ENCODE peak calls at places on chromosomes 1 and 21, in six cellular contexts. K is fibroblast of lung; P is astrocyte; T is CD4-positive, CD25-positive, alpha-beta regulatory T cell; O is WERI-Rb-1; X is heart left ventricle. S is an unnamed sample. For H3K9me3, the result is how much of the 10 kb centered on the place peaks cover.

GRCh38 chr1:168977618-168978017 is 128.9 kb upstream of the ATP1B1 start:
- DNase-seq in K (no peak), P (no peak), T (no peak), O (peak), X (no peak), S (no peak)

GRCh38 chr1:111516008-111516535 is 12.6 kb upstream of the ADORA3 start:
- DNase-seq in K (peak), P (peak), T (peak), O (no peak), X (peak), S (no peak)

GRCh38 chr1:18297896-18298648 is 182.7 kb upstream of the KLHDC7A start:
- DNase-seq in K (no peak), P (no peak), T (no peak), O (no peak), X (no peak), S (no peak)

GRCh38 chr1:150009604-150010387 is 730 bp downstream of the OTUD7B start:
- DNase-seq in K (peak), P (peak), T (peak), O (peak), X (peak), S (peak)

GRCh38 chr1:180382326-180383115 is 119.9 kb downstream of the ACBD6 start:
- DNase-seq in K (peak), P (peak), T (no peak), O (no peak), X (no peak), S (no peak)

GRCh38 chr1:108889706-108890105 is 12.9 kb downstream of the GPSM2 start:
- DNase-seq in K (no peak), P (no peak), T (no peak), O (no peak), X (no peak), S (no peak)

GRCh38 chr21:46603228-46603627 is 1.7 kb downstream of the S100B start:
- DNase-seq in K (peak), P (no peak), T (no peak), O (no peak), X (no peak), S (no peak)

GRCh38 chr1:246161626-246162025 is 345.5 kb downstream of the SMYD3 start:
- DNase-seq in K (peak), P (peak), T (no peak), O (no peak), X (no peak), S (no peak)

GRCh38 chr1:154328318-154329151 is 3.2 kb downstream of the ATP8B2 start:
- DNase-seq in K (peak), P (peak), T (peak), O (peak), X (peak), S (peak)

GRCh38 chr1:10186453-10187319 is 23.7 kb upstream of the KIF1B start:
- DNase-seq in K (no peak), P (no peak), T (no peak), O (no peak), X (no peak), S (no peak)

GRCh38 chr1:204225841-204226745 is 12.3 kb upstream of the GOLT1A start:
- DNase-seq in K (peak), P (peak), T (no peak), O (no peak), X (no peak), S (no peak)

GRCh38 chr1:210775289-210775688 is 358.7 kb downstream of the KCNH1 start:
- DNase-seq in K (no peak), P (no peak), T (no peak), O (no peak), X (no peak), S (no peak)

GRCh38 chr1:217969428-217969827 is 315.7 kb upstream of the RRP15 start:
- DNase-seq in K (no peak), P (no peak), T (no peak), O (no peak), X (no peak), S (no peak)

GRCh38 chr21:44817914-44818635 is at the start of gene SUMO3:
- DNase-seq in K (peak), P (peak), T (peak), O (peak), X (peak), S (peak)

GRCh38 chr1:177355575-177355974 is 184.8 kb downstream of the BRINP2 start:
- DNase-seq in K (peak), P (peak), T (no peak), O (peak), X (no peak), S (no peak)

GRCh38 chr1:32178380-32179192 is 889 bp upstream of the TXLNA start:
- DNase-seq in K (no peak), P (no peak), T (no peak), O (no peak), X (no peak), S (no peak)

GRCh38 chr1:40384887-40385286 is 11.4 kb downstream of the SMAP2 start:
- DNase-seq in K (no peak), P (no peak), T (no peak), O (no peak), X (no peak), S (no peak)
- H3K4me3 ChIP-seq in K (no peak), P (no peak), T (peak), O (no peak), X (no peak), S (peak)

DNA sequence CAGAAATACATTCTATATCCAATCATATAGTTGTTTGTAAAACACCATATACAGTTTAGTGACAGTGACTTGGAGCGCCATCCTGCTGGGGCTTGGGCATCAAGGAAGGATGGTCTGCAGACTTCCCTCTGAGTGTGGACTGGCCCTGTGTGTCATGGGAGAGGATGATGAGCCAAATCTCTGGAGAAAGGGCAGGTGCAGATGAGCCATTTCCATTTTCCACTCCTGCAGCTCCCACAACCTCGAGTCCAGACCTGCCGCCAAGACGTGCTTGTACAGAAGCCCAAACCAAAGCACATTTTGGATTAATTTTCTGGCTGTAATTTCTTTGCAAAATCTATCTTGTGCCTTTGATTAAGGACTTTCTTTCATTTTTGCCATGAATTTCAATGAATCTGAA is 48.3 kb upstream of the SLC22A15 start:
- DNase-seq in K (no peak), P (no peak), T (no peak), O (no peak), X (no peak), S (no peak)
- H3K9me3 ChIP-seq in K (under half), P (under half), T (under half), O (under half), X (under half), S (under half)

GRCh38 chr1:224454337-224455055 is 19.9 kb upstream of the WDR26 start:
- DNase-seq in K (no peak), P (no peak), T (no peak), O (no peak), X (no peak), S (no peak)
- H3K4me3 ChIP-seq in K (no peak), P (no peak), T (no peak), O (no peak), X (no peak), S (no peak)

GRCh38 chr1:53621144-53621543 is 117.8 kb downstream of the GLIS1 start:
- DNase-seq in K (no peak), P (no peak), T (no peak), O (no peak), X (no peak), S (no peak)

GRCh38 chr1:53620620-53620957 is 118.4 kb downstream of the GLIS1 start:
- DNase-seq in K (no peak), P (no peak), T (no peak), O (no peak), X (no peak), S (no peak)

GRCh38 chr1:53619811-53620619 is 118.9 kb downstream of the GLIS1 start:
- DNase-seq in K (peak), P (peak), T (no peak), O (no peak), X (no peak), S (no peak)

GRCh38 chr1:53625049-53625448 is 113.9 kb downstream of the GLIS1 start:
- DNase-seq in K (peak), P (peak), T (no peak), O (no peak), X (no peak), S (no peak)

DNA sequence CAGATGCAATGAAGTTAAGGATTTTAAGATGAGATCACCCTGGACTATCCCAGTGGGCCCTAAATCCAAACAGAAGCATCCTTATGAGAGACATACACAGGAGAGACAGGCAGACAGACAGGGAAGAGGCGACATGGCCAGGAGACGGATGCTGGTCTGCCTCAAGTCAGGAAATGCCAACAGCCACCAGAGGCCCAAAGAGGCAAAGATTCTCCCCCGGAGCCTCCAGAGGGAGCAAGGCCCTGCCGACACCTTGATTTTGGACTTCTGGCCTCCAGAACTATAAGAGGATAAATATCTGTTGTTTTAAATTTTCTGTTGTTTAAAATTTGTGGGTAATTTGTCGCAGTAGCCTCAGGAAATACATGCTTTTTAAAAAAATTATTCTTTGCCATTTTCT is 116.4 kb downstream of the GLIS1 start:
- DNase-seq in K (no peak), P (no peak), T (no peak), O (no peak), X (no peak), S (no peak)
- H3K9me3 ChIP-seq in K (under half), P (under half), T (under half), O (under half), X (under half), S (under half)

DNA sequence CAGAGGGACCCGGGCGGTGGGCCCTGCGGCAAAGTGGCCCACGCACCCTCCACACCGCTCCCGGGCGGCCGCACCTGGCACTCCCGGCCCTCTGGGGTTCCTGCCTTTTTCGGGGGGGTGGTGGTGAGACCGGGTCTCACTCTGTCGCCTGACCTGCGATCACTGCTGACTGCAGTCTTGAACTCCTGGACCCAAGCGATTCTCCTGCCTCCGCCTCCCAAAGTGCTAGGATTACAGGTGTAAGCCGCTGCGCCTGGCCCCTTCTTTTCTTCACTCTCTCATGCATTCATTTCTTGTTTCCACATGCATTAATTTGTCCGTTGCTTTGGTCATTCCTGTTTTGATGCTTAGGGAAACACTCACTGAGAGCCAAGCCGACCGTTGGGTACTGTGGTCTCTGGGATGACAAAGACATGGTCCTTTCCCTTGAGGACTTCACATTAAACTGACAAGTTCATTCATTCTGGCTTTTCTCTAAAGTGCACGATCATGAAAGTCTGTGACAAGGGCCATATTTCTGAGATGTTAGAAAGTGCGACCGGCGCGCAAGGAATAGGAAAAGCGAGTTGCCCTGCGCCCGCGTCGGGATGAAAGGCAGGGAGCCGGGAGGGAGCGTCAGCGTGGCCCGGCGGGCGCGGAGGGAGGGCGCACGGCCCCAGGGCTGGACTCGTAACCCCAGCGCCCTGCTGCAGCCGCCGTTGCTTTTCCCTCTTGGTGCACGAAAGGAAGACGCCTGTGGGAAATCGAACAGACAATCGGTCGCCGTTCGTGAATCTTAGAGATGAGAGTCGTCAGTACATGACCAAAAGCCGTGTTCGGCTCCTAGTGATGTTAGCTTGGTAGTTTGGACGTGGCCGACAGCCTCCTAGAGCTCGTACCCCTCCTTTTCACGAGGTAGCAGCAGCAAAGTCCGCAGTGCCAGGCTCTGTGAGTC is 1.0 kb upstream of the MCOLN2 start:
- DNase-seq in K (peak), P (peak), T (no peak), O (no peak), X (no peak), S (peak)
- H3K4me3 ChIP-seq in K (peak), P (peak), T (peak), O (peak), X (peak), S (peak)

GRCh38 chr1:211830330-211831142 is at the start of gene LPGAT1:
- DNase-seq in K (peak), P (peak), T (peak), O (peak), X (peak), S (peak)
- H3K9me3 ChIP-seq in K (under half), P (under half), T (under half), O (under half), X (under half), S (under half)

GRCh38 chr1:37153701-37154100 is 119.4 kb upstream of the GRIK3 start:
- DNase-seq in K (no peak), P (no peak), T (no peak), O (no peak), X (no peak), S (no peak)

GRCh38 chr1:37153116-37153515 is 118.8 kb upstream of the GRIK3 start:
- DNase-seq in K (no peak), P (no peak), T (no peak), O (no peak), X (no peak), S (no peak)

GRCh38 chr1:37151789-37152188 is 117.5 kb upstream of the GRIK3 start:
- DNase-seq in K (no peak), P (no peak), T (no peak), O (no peak), X (no peak), S (no peak)

GRCh38 chr1:37150986-37151385 is 116.7 kb upstream of the GRIK3 start:
- DNase-seq in K (no peak), P (no peak), T (no peak), O (no peak), X (no peak), S (no peak)

GRCh38 chr1:37152491-37152890 is 118.2 kb upstream of the GRIK3 start:
- DNase-seq in K (no peak), P (no peak), T (no peak), O (no peak), X (no peak), S (no peak)
- H3K4me3 ChIP-seq in K (no peak), P (no peak), T (no peak), O (no peak), X (no peak), S (no peak)

GRCh38 chr1:5200006-5200405 is 545.6 kb downstream of the AJAP1 start:
- DNase-seq in K (no peak), P (no peak), T (no peak), O (no peak), X (no peak), S (no peak)

DNA sequence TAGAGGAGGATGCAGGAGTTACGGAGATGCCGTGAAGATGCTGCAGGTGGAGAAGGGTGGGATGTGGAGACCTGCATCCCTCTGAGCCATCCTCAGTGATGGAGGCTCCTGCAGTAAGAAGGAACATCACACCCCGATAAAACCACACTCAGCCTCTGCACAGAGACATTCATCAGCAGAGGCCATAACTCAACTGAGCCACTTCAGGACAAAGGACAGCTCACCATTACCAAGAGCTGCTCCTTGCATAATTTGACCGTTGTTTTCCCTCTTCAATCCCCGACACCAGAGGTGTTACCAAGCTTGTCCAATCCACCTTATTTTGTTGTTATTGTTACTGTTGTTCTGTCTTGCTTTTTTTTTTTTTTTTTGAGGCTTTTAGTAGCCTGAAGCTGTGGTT is 543.9 kb downstream of the AJAP1 start:
- DNase-seq in K (no peak), P (no peak), T (no peak), O (no peak), X (no peak), S (no peak)
- H3K9me3 ChIP-seq in K (under half), P (under half), T (under half), O (under half), X (under half), S (under half)

DNA sequence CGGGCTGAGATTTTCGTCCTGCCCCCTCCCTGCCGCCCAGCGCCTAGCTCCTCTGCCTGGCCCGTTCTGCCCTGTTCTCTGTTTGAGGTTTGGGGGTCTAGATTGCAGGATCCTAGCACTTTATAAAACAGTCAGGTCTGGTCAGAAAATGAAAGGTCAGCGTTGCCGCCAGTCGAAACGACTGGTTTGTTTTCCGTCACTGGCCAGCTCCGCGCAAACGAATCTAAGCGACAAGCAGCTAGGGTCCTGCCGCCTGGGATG is 4.4 kb downstream of the GFI1 start:
- DNase-seq in K (no peak), P (no peak), T (no peak), O (no peak), X (no peak), S (no peak)
- H3K4me3 ChIP-seq in K (no peak), P (no peak), T (peak), O (peak), X (peak), S (peak)

DNA sequence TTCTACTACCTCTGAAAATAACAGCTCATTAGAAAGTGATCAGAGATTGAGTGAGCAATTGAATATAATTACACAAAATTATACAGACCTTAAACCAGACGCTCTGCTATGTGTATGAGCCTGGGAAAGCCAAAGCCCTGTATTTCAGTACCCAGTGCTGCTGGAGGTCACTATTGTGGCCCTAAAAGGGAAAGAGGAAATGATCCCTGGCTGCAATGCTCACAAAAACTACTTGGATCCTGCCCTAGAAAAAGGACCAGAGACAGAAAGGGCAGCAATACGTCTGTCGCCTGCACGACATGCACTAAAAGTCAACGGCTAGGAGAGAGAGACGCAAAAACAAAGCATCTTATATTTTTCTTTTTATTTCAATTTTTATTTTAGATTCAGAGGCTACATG is 284.4 kb downstream of the DSCAM start:
- DNase-seq in K (no peak), P (no peak), T (no peak), O (no peak), X (no peak), S (no peak)
- H3K9me3 ChIP-seq in K (under half), P (under half), T (under half), O (under half), X (under half), S (under half)

S was measured in CD8-positive, alpha-beta memory T cell.